ENCODE peak calls at places on chromosomes 3 and 15, in six cellular contexts. R is HCT116, M is GM12878, F is SK-N-SH, T is HepG2, A is K562. Z is an unnamed sample. For H3K9me3, the result is how much of the 10 kb centered on the place peaks cover.

GRCh38 chr3:197682713-197683112 is 54.0 kb downstream of the RUBCN start:
- DNase-seq in R (no peak), M (no peak), F (no peak), T (no peak), A (no peak), Z (no peak)

GRCh38 chr15:67832031-67832551 is 6.8 kb downstream of the SKOR1 start:
- DNase-seq in R (no peak), M (no peak), F (peak), T (no peak), A (no peak), Z (no peak)

GRCh38 chr15:61644550-61644949 is 415.4 kb upstream of the RORA start:
- DNase-seq in R (no peak), M (no peak), F (no peak), T (no peak), A (no peak), Z (no peak)

GRCh38 chr3:150545419-150546225 is 674 bp downstream of the SERP1 start:
- DNase-seq in R (no peak), M (no peak), F (no peak), T (peak), A (peak), Z (no peak)

GRCh38 chr3:195260286-195260905 is 10.6 kb downstream of the XXYLT1 start:
- DNase-seq in R (no peak), M (no peak), F (peak), T (no peak), A (no peak), Z (no peak)

GRCh38 chr3:182527745-182528144 is 265.6 kb upstream of the ATP11B start:
- DNase-seq in R (no peak), M (no peak), F (no peak), T (peak), A (no peak), Z (no peak)

GRCh38 chr15:61227269-61228024 is 1.7 kb downstream of the RORA start:
- DNase-seq in R (no peak), M (no peak), F (peak), T (no peak), A (no peak), Z (no peak)

GRCh38 chr15:81263477-81263876 is 60.5 kb downstream of the STARD5 start:
- DNase-seq in R (no peak), M (no peak), F (no peak), T (no peak), A (no peak), Z (no peak)

GRCh38 chr15:62503451-62503850 is 338.4 kb upstream of the C2CD4B start:
- DNase-seq in R (no peak), M (no peak), F (no peak), T (no peak), A (no peak), Z (no peak)

GRCh38 chr3:42503251-42503924 is 945 bp downstream of the VIPR1 start:
- DNase-seq in R (no peak), M (no peak), F (no peak), T (no peak), A (no peak), Z (no peak)

GRCh38 chr15:67068724-67069400 is 3.5 kb downstream of the SMAD3 start:
- DNase-seq in R (no peak), M (no peak), F (no peak), T (no peak), A (no peak), Z (no peak)

GRCh38 chr3:101850327-101851048 is 1.2 kb downstream of the NFKBIZ start:
- DNase-seq in R (no peak), M (peak), F (peak), T (no peak), A (no peak), Z (no peak)

GRCh38 chr3:37770336-37770735 is 91.3 kb upstream of the CTDSPL start:
- DNase-seq in R (no peak), M (no peak), F (no peak), T (no peak), A (no peak), Z (no peak)

GRCh38 chr15:66027268-66027806 is 158.0 kb downstream of the RAB11A start:
- DNase-seq in R (peak), M (no peak), F (no peak), T (no peak), A (no peak), Z (no peak)

GRCh38 chr15:82129769-82130168 is 84.0 kb upstream of the MEX3B start:
- DNase-seq in R (no peak), M (no peak), F (no peak), T (no peak), A (no peak), Z (no peak)

GRCh38 chr3:172938788-172939187 is 188.3 kb downstream of the ECT2 start:
- DNase-seq in R (no peak), M (no peak), F (no peak), T (no peak), A (no peak), Z (no peak)

GRCh38 chr3:112931737-112932521 is 43.0 kb downstream of the CD200R1 start:
- DNase-seq in R (no peak), M (no peak), F (no peak), T (no peak), A (no peak), Z (no peak)

GRCh38 chr3:84967767-84968581 is 9.2 kb downstream of the CADM2 start:
- DNase-seq in R (no peak), M (no peak), F (no peak), T (no peak), A (no peak), Z (no peak)

GRCh38 chr15:60087561-60087960 is 83.5 kb downstream of the FOXB1 start:
- DNase-seq in R (no peak), M (no peak), F (no peak), T (no peak), A (no peak), Z (no peak)

GRCh38 chr3:195209836-195210551 is 61.0 kb downstream of the XXYLT1 start:
- DNase-seq in R (no peak), M (no peak), F (peak), T (no peak), A (no peak), Z (no peak)

GRCh38 chr15:89513284-89513683 is 16.9 kb upstream of the RHCG start:
- DNase-seq in R (no peak), M (no peak), F (no peak), T (no peak), A (no peak), Z (no peak)

GRCh38 chr3:101813817-101814440 is 34.9 kb downstream of the NXPE3 start:
- DNase-seq in R (peak), M (no peak), F (peak), T (peak), A (no peak), Z (no peak)

GRCh38 chr15:77022646-77023575 is 28.0 kb downstream of the PSTPIP1 start:
- DNase-seq in R (no peak), M (no peak), F (no peak), T (no peak), A (no peak), Z (no peak)

GRCh38 chr3:65847947-65848346 is 190.8 kb downstream of the MAGI1 start:
- DNase-seq in R (no peak), M (no peak), F (no peak), T (no peak), A (no peak), Z (no peak)

GRCh38 chr3:65844370-65844769 is 194.3 kb downstream of the MAGI1 start:
- DNase-seq in R (no peak), M (no peak), F (no peak), T (no peak), A (no peak), Z (no peak)

GRCh38 chr3:65846936-65847335 is 191.8 kb downstream of the MAGI1 start:
- DNase-seq in R (no peak), M (no peak), F (no peak), T (no peak), A (no peak), Z (no peak)

GRCh38 chr3:65843732-65844131 is 195.0 kb downstream of the MAGI1 start:
- DNase-seq in R (no peak), M (no peak), F (no peak), T (no peak), A (no peak), Z (no peak)
- TF ChIP-seq REST in R (no peak), M (no peak), F (no peak), T (no peak), A (no peak), Z (no peak)

GRCh38 chr15:100902436-100903190 is 16.5 kb upstream of the LRRK1 start:
- DNase-seq in R (no peak), M (no peak), F (peak), T (peak), A (no peak), Z (no peak)
- TF ChIP-seq POLR2AphosphoS5 in R (no peak), M (no peak), F (peak), T (no peak), A (no peak), Z (no peak)

DNA sequence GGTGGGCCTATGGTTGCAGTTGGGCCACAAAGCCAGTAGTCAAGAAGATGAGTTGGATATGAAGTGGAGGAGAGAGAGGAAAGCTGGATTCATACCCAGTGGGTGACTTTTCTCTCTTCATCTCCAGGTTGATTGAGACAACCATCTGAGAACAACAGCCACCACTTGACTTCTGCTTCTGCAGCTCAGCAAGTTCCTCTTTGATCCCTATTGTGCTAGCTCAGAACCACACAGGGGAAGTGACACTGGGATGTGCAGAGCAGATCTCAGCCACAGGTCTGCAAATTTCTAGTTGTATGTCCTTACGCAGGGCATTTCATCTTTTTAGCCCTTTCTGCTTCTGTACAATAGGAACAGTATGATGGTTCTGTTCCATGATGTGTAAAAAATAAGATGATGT is 459.2 kb upstream of the ARRDC4 start:
- DNase-seq in R (no peak), M (no peak), F (no peak), T (no peak), A (no peak), Z (no peak)
- H3K9me3 ChIP-seq in R (under half), M (under half), F (under half), T (half or more), A (under half), Z (under half)

GRCh38 chr15:41691471-41691870 is 31.3 kb downstream of the MGA start:
- DNase-seq in R (no peak), M (no peak), F (no peak), T (no peak), A (no peak), Z (no peak)
- TF ChIP-seq REST in R (no peak), M (no peak), F (no peak), T (no peak), A (no peak), Z (no peak)

DNA sequence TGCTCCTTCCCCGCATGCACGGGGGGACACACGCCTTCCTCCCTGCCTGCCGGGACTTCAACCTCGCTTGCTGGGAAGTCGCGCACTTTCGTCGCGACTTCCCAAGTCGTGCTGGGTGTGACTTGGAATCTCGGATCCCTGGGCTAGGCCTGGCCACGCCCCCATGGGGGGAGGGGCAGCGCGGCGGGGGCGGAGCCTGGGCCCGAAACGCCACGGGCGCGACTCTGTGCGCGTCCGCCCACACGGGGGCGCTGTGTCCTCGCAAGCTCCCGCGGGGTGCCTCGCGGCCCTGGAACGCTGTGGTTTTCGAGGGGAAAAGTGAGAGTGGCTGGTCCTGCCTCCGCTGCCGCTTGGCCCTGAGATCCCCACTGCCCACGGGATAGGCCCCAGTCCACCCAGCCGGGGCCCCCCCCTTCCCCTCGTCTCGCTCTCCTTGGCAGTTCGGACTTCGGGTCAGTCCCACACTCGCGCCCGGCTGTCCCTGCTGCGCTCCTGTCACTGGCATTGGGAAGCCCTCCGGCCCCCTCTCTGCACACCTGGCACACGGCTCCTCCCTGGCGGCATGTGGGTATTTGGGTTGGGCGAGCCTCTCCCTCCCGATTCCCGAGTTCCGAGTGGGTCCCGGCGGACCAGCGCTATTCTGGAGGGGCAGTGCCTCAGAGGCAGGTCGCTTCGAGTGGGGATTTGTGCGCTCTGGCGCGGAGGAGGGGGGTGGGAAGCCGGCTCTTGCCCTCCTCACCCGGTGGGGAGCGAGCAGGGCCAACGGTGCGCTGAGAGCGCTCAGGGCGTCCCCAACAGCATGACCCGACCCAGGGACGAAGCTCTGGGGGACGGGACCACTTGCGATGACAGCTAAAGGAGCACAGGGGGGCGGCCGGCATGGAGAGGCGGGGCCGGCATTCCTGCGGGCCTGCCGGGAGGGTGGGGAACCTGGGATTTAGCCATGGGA is 23.6 kb downstream of the SEC61A1 start:
- DNase-seq in R (peak), M (no peak), F (peak), T (no peak), A (peak), Z (no peak)
- TF ChIP-seq POLR2AphosphoS5 in R (peak), M (no peak), F (no peak), T (no peak), A (no peak), Z (peak)

DNA sequence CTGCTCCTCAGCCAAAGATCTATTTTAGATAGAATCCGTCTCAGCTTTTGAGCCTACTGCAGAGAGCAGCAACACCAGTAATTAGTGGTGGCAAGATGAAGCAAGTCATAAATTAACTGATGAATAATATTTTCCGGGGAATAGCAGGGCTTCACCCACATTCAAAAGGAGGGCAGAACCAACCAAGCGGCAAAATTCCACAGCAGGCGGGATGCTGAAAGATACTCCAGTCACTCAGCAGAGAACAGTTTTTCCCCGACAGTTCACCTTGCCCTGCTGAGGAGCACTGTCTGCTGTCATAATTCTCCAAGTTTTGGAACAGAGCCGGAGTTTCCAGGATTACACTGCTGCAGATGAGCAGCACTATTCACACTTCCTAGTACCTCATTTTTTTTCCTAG is 274.7 kb downstream of the CD47 start:
- DNase-seq in R (no peak), M (no peak), F (no peak), T (no peak), A (no peak), Z (no peak)
- H3K9me3 ChIP-seq in R (under half), M (under half), F (under half), T (under half), A (under half), Z (under half)

GRCh38 chr3:52250122-52250521 is 4.6 kb downstream of the PPM1M start:
- DNase-seq in R (no peak), M (no peak), F (no peak), T (no peak), A (no peak), Z (no peak)

GRCh38 chr3:52256622-52257021 is 11.1 kb downstream of the PPM1M start:
- DNase-seq in R (no peak), M (no peak), F (no peak), T (no peak), A (no peak), Z (no peak)

GRCh38 chr3:52254608-52255007 is 9.0 kb downstream of the PPM1M start:
- DNase-seq in R (no peak), M (no peak), F (no peak), T (no peak), A (no peak), Z (no peak)

GRCh38 chr3:52249683-52250082 is 4.1 kb downstream of the PPM1M start:
- DNase-seq in R (no peak), M (no peak), F (no peak), T (no peak), A (no peak), Z (no peak)

DNA sequence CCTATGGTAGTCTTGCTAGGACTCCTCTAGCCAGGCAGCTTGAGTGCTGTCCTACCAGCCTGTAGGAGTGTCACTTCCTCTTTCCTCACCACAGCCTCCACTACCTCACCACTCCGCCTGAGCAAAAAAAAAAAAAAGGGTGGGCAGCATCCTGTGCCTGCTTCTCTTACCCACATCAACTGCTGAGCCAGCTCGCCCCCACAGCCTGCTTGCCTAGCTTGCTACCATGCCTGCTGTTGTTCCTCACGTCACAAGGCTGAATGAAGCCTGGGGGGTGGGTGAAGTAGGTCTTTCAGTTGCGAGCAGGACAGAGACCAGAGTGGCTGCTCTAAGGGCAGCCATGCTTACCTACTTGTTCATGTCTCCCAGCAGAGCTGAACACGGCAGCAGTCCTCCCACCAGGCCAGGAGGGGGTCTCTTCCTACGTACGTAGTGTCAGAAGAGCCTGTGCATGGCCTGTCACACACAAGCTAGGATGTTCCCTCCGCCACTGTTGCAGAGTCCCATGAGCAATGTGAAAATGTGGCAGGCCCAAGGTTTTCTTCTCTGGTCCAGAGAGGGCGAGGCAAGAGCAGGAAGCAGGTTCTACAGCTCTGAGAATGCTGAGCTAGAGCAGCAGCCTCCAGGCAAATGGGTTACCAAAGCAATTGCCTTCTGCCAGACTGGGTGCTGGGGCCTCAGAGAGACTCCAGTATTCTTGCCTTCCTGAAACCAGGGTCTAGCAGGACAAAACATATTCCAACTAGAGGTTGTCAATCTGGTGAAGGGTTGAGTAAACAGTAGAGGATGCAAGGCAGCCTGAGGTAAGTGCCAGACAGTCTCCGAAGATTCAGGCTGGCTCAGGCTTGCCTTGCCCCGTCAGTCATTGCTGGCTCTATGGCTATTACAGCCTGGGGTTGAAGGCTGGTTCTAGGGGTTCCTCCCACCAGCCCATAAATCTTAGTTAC is 8.0 kb downstream of the PPM1M start:
- DNase-seq in R (no peak), M (peak), F (no peak), T (no peak), A (no peak), Z (no peak)
- TF ChIP-seq REST in R (no peak), M (no peak), F (no peak), T (no peak), A (no peak), Z (no peak)

GRCh38 chr3:16513141-16514020 is at the start of gene RFTN1:
- DNase-seq in R (no peak), M (no peak), F (peak), T (no peak), A (no peak), Z (no peak)
- TF ChIP-seq POLR2AphosphoS5 in R (peak), M (peak), F (peak), T (no peak), A (no peak), Z (no peak)

GRCh38 chr15:72168833-72169232 is 28.8 kb downstream of the GRAMD2A start:
- DNase-seq in R (no peak), M (no peak), F (no peak), T (no peak), A (no peak), Z (no peak)

GRCh38 chr15:72168131-72168825 is 29.3 kb downstream of the GRAMD2A start:
- DNase-seq in R (no peak), M (no peak), F (no peak), T (no peak), A (no peak), Z (no peak)

GRCh38 chr15:72170691-72171090 is 26.9 kb downstream of the GRAMD2A start:
- DNase-seq in R (no peak), M (no peak), F (no peak), T (no peak), A (no peak), Z (no peak)

GRCh38 chr15:72169921-72170611 is 27.5 kb downstream of the GRAMD2A start:
- DNase-seq in R (no peak), M (no peak), F (no peak), T (no peak), A (no peak), Z (no peak)

DNA sequence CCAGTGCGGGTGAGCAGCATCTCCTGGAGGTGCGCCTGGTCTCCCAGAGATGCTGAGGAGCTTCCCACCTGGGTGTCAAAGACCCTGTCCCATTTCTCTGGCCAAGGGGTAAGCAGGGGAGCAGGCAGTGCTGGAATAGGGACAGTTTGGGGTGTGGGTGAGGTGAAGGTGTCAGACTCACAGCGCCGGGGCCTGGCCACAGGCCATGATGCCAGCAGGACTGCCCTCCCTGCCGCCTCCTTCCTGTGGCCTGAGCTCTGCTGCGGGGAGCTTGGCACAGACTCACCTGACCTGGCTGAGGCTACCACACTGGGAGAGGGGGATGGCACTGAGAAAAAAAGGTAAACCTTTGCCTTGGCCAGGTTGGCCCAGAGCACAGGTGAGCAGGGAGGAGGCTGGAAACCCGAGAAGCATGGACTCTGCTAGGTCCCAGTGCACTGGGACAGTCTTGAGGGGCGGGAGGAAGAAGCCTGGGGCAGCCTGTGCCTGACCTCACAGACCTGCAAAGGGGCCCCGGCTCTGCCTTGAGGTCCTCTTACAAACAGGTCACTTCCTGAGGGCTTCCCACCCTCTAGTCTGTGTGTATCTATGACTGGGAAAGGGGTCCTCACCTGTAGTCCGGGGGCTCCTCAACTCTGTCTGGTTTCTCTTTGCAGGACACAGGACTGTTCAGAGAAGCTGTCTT is 28.2 kb downstream of the GRAMD2A start:
- DNase-seq in R (no peak), M (no peak), F (no peak), T (no peak), A (peak), Z (no peak)
- H3K9me3 ChIP-seq in R (under half), M (under half), F (under half), T (under half), A (under half), Z (under half)